ENCODE peak calls at places on chromosomes 2 and 18, in seven cellular contexts. One of them, this sample, is unnamed.

GRCh38 chr18:23529597-23529996 is 26.3 kb downstream of the RMC1 start:
- DNase-seq in activated CD4-positive, alpha-beta T cell treated with anti-CD3 and anti-CD28 coated beads, Interleukin-2, amount 50 U/mL, for 4 hours: no peak
- DNase-seq in hypothalamus: no peak
- DNase-seq in adrenal gland: no peak
- DNase-seq in NCI-H748 treated with DMSO at 0.1 percent for 48 hours: no peak
- DNase-seq in astrocyte of the hippocampus: peak; percentile 20
- DNase-seq in RKO: peak; percentile 78
- DNase-seq in this sample: peak; percentile 75

GRCh38 chr2:157509755-157510154 is 65.9 kb upstream of the CYTIP start:
- DNase-seq in adrenal gland: no peak
- DNase-seq in astrocyte of the hippocampus: no peak
- DNase-seq in NCI-H748 treated with DMSO at 0.1 percent for 48 hours: peak; percentile 56
- DNase-seq in activated CD4-positive, alpha-beta T cell treated with anti-CD3 and anti-CD28 coated beads, Interleukin-2, amount 50 U/mL, for 4 hours: no peak
- DNase-seq in RKO: peak; percentile 4
- DNase-seq in hypothalamus: no peak
- DNase-seq in this sample: no peak

GRCh38 chr2:46719499-46719898 is 196.1 kb downstream of the MCFD2 start:
- DNase-seq in NCI-H748 treated with DMSO at 0.1 percent for 48 hours: no peak
- DNase-seq in activated CD4-positive, alpha-beta T cell treated with anti-CD3 and anti-CD28 coated beads, Interleukin-2, amount 50 U/mL, for 4 hours: no peak
- DNase-seq in hypothalamus: no peak
- DNase-seq in RKO: no peak
- DNase-seq in adrenal gland: no peak
- DNase-seq in astrocyte of the hippocampus: no peak
- DNase-seq in this sample: no peak

GRCh38 chr2:146388757-146389156 is 1456.1 kb upstream of the ACVR2A start:
- DNase-seq in astrocyte of the hippocampus: peak; percentile 88
- DNase-seq in activated CD4-positive, alpha-beta T cell treated with anti-CD3 and anti-CD28 coated beads, Interleukin-2, amount 50 U/mL, for 4 hours: no peak
- DNase-seq in RKO: no peak
- DNase-seq in hypothalamus: no peak
- DNase-seq in NCI-H748 treated with DMSO at 0.1 percent for 48 hours: no peak
- DNase-seq in adrenal gland: no peak
- DNase-seq in this sample: peak; percentile 1

GRCh38 chr2:163953390-163953907 is 217.6 kb upstream of the FIGN start:
- DNase-seq in adrenal gland: no peak
- DNase-seq in RKO: no peak
- DNase-seq in activated CD4-positive, alpha-beta T cell treated with anti-CD3 and anti-CD28 coated beads, Interleukin-2, amount 50 U/mL, for 4 hours: no peak
- DNase-seq in NCI-H748 treated with DMSO at 0.1 percent for 48 hours: no peak
- DNase-seq in astrocyte of the hippocampus: no peak
- DNase-seq in hypothalamus: no peak
- DNase-seq in this sample: no peak

GRCh38 chr2:23926289-23926749 is 604 bp downstream of the ATAD2B start:
- DNase-seq in hypothalamus: no peak
- DNase-seq in adrenal gland: no peak
- DNase-seq in activated CD4-positive, alpha-beta T cell treated with anti-CD3 and anti-CD28 coated beads, Interleukin-2, amount 50 U/mL, for 4 hours: peak; percentile 9
- DNase-seq in RKO: peak; percentile 38
- DNase-seq in astrocyte of the hippocampus: no peak
- DNase-seq in NCI-H748 treated with DMSO at 0.1 percent for 48 hours: peak; percentile 26
- DNase-seq in this sample: no peak

GRCh38 chr2:75142081-75142480 is 57.2 kb downstream of the TACR1 start:
- DNase-seq in RKO: no peak
- DNase-seq in adrenal gland: no peak
- DNase-seq in activated CD4-positive, alpha-beta T cell treated with anti-CD3 and anti-CD28 coated beads, Interleukin-2, amount 50 U/mL, for 4 hours: no peak
- DNase-seq in hypothalamus: no peak
- DNase-seq in NCI-H748 treated with DMSO at 0.1 percent for 48 hours: no peak
- DNase-seq in astrocyte of the hippocampus: peak; percentile 62
- DNase-seq in this sample: peak; percentile 62

GRCh38 chr2:144326845-144327244 is 193.1 kb downstream of the ZEB2 start:
- DNase-seq in astrocyte of the hippocampus: no peak
- DNase-seq in adrenal gland: no peak
- DNase-seq in hypothalamus: no peak
- DNase-seq in RKO: no peak
- DNase-seq in NCI-H748 treated with DMSO at 0.1 percent for 48 hours: no peak
- DNase-seq in activated CD4-positive, alpha-beta T cell treated with anti-CD3 and anti-CD28 coated beads, Interleukin-2, amount 50 U/mL, for 4 hours: no peak
- DNase-seq in this sample: no peak

GRCh38 chr2:101698419-101699190 is 1.1 kb downstream of the MAP4K4 start:
- DNase-seq in hypothalamus: no peak
- DNase-seq in RKO: peak; percentile 49
- DNase-seq in adrenal gland: no peak
- DNase-seq in activated CD4-positive, alpha-beta T cell treated with anti-CD3 and anti-CD28 coated beads, Interleukin-2, amount 50 U/mL, for 4 hours: no peak
- DNase-seq in NCI-H748 treated with DMSO at 0.1 percent for 48 hours: no peak
- DNase-seq in astrocyte of the hippocampus: peak; percentile 51
- DNase-seq in this sample: no peak

GRCh38 chr2:71578665-71579371 is 125.5 kb downstream of the DYSF start:
- DNase-seq in astrocyte of the hippocampus: no peak
- DNase-seq in RKO: no peak
- DNase-seq in activated CD4-positive, alpha-beta T cell treated with anti-CD3 and anti-CD28 coated beads, Interleukin-2, amount 50 U/mL, for 4 hours: no peak
- DNase-seq in NCI-H748 treated with DMSO at 0.1 percent for 48 hours: no peak
- DNase-seq in adrenal gland: no peak
- DNase-seq in hypothalamus: peak; percentile 23
- DNase-seq in this sample: no peak

GRCh38 chr18:10230072-10230471 is 224.4 kb upstream of the APCDD1 start:
- DNase-seq in hypothalamus: no peak
- DNase-seq in activated CD4-positive, alpha-beta T cell treated with anti-CD3 and anti-CD28 coated beads, Interleukin-2, amount 50 U/mL, for 4 hours: no peak
- DNase-seq in astrocyte of the hippocampus: peak; percentile 66
- DNase-seq in NCI-H748 treated with DMSO at 0.1 percent for 48 hours: no peak
- DNase-seq in adrenal gland: no peak
- DNase-seq in RKO: peak; percentile 83
- DNase-seq in this sample: peak; percentile 86

GRCh38 chr18:13418013-13418710 is 199.6 kb downstream of the LDLRAD4 start:
- DNase-seq in activated CD4-positive, alpha-beta T cell treated with anti-CD3 and anti-CD28 coated beads, Interleukin-2, amount 50 U/mL, for 4 hours: no peak
- DNase-seq in adrenal gland: no peak
- DNase-seq in RKO: no peak
- DNase-seq in NCI-H748 treated with DMSO at 0.1 percent for 48 hours: no peak
- DNase-seq in hypothalamus: no peak
- DNase-seq in astrocyte of the hippocampus: no peak
- DNase-seq in this sample: no peak

GRCh38 chr2:94877129-94877528 is 5.9 kb downstream of the TEKT4 start:
- DNase-seq in RKO: no peak
- DNase-seq in hypothalamus: no peak
- DNase-seq in NCI-H748 treated with DMSO at 0.1 percent for 48 hours: no peak
- DNase-seq in adrenal gland: no peak
- DNase-seq in astrocyte of the hippocampus: no peak
- DNase-seq in activated CD4-positive, alpha-beta T cell treated with anti-CD3 and anti-CD28 coated beads, Interleukin-2, amount 50 U/mL, for 4 hours: no peak
- DNase-seq in this sample: no peak

GRCh38 chr2:118774458-118775133 is 72.9 kb downstream of the EN1 start:
- DNase-seq in hypothalamus: no peak
- DNase-seq in RKO: no peak
- DNase-seq in NCI-H748 treated with DMSO at 0.1 percent for 48 hours: no peak
- DNase-seq in activated CD4-positive, alpha-beta T cell treated with anti-CD3 and anti-CD28 coated beads, Interleukin-2, amount 50 U/mL, for 4 hours: no peak
- DNase-seq in adrenal gland: peak; percentile 31
- DNase-seq in astrocyte of the hippocampus: peak; percentile 80
- DNase-seq in this sample: no peak

GRCh38 chr2:204051476-204051875 is 114.9 kb downstream of the ICOS start:
- DNase-seq in activated CD4-positive, alpha-beta T cell treated with anti-CD3 and anti-CD28 coated beads, Interleukin-2, amount 50 U/mL, for 4 hours: no peak
- DNase-seq in adrenal gland: no peak
- DNase-seq in NCI-H748 treated with DMSO at 0.1 percent for 48 hours: no peak
- DNase-seq in hypothalamus: no peak
- DNase-seq in RKO: no peak
- DNase-seq in astrocyte of the hippocampus: peak; percentile 4
- DNase-seq in this sample: no peak

GRCh38 chr2:70247364-70248144 is 874 bp downstream of the TIA1 start:
- DNase-seq in adrenal gland: no peak
- DNase-seq in activated CD4-positive, alpha-beta T cell treated with anti-CD3 and anti-CD28 coated beads, Interleukin-2, amount 50 U/mL, for 4 hours: no peak
- DNase-seq in astrocyte of the hippocampus: peak; percentile 37
- DNase-seq in NCI-H748 treated with DMSO at 0.1 percent for 48 hours: no peak
- DNase-seq in RKO: peak; percentile 69
- DNase-seq in hypothalamus: no peak
- DNase-seq in this sample: no peak

GRCh38 chr2:113117594-113118262 is 9.7 kb upstream of the IL1RN start:
- DNase-seq in hypothalamus: no peak
- DNase-seq in astrocyte of the hippocampus: peak; percentile 75
- DNase-seq in RKO: no peak
- DNase-seq in adrenal gland: peak; percentile 74
- DNase-seq in activated CD4-positive, alpha-beta T cell treated with anti-CD3 and anti-CD28 coated beads, Interleukin-2, amount 50 U/mL, for 4 hours: no peak
- DNase-seq in NCI-H748 treated with DMSO at 0.1 percent for 48 hours: no peak
- DNase-seq in this sample: peak; percentile 96